ENCODE peak calls at places on chromosomes 3 and 15, in five cellular contexts. I is NAMALWA, F is HEK293T, N is thyroid gland, O is NCI-H1092. M is an unnamed sample.

GRCh38 chr3:24773798-24774197 is 279.1 kb upstream of the THRB start:
- DNase-seq in O (peak), F (peak), I (peak), N (peak), M (peak)

GRCh38 chr3:113129168-113129567 is 82.2 kb upstream of the BOC start:
- DNase-seq in O (no peak), F (no peak), I (no peak), N (no peak), M (no peak)

GRCh38 chr3:17160597-17160996 is 275.8 kb downstream of the PLCL2 start:
- DNase-seq in N (no peak), F (no peak), O (no peak), I (no peak), M (no peak)

GRCh38 chr3:21803604-21804003 is 52.6 kb upstream of the ZNF385D start:
- DNase-seq in F (no peak), N (no peak), O (no peak), I (no peak), M (no peak)

GRCh38 chr3:193599393-193599792 is 6.4 kb downstream of the OPA1 start:
- DNase-seq in F (no peak), I (no peak), O (no peak), N (no peak), M (no peak)

GRCh38 chr15:85579011-85579701 is 198.8 kb downstream of the AKAP13 start:
- DNase-seq in O (no peak), I (no peak), F (no peak), N (peak), M (no peak)

GRCh38 chr3:52781741-52782140 is 4.3 kb downstream of the ITIH1 start:
- DNase-seq in N (no peak), F (no peak), O (no peak), I (no peak), M (no peak)

GRCh38 chr3:42749025-42749752 is 23.9 kb downstream of the CCDC13 start:
- DNase-seq in F (no peak), O (no peak), I (no peak), N (peak), M (no peak)

GRCh38 chr3:46454606-46455005 is 10.1 kb downstream of the LTF start:
- DNase-seq in O (no peak), F (no peak), I (no peak), N (no peak), M (no peak)